ENCODE peak calls at places on chromosome 16, in eight cellular contexts. U, O, F, I, A, C, W and P are unnamed samples.
A peak's percentile ranks its signal among the peaks of the same experiment; 100 is the strongest.

GRCh38 chr16:29985271-29985811 is 10.1 kb downstream of the HIRIP3 start:
- DNase-seq in A (no peak), W (no peak), C (no peak), F (no peak), I (no peak), O (no peak), U (no peak), P (no peak)

GRCh38 chr16:88599092-88599733 is 29.0 kb downstream of the ZC3H18 start:
- DNase-seq in A (no peak), O (no peak), W (no peak), U (no peak), C (no peak), I (no peak), F (no peak), P (peak; percentile 85)

GRCh38 chr16:22631264-22631663 is 120.6 kb downstream of the NPIPB5 start:
- DNase-seq in F (no peak), O (no peak), I (no peak), W (no peak), A (no peak), U (no peak), C (no peak), P (no peak)

GRCh38 chr16:10151718-10152117 is 30.5 kb downstream of the GRIN2A start:
- DNase-seq in F (no peak), U (no peak), A (no peak), W (no peak), C (no peak), O (no peak), I (no peak), P (no peak)

GRCh38 chr16:48609453-48610023 is 442 bp downstream of the N4BP1 start:
- DNase-seq in O (no peak), W (no peak), A (peak; percentile 40), C (peak; percentile 79), U (peak; percentile 76), I (peak; percentile 80), F (no peak), P (peak; percentile 70)

GRCh38 chr16:86232496-86232895 is 277.8 kb upstream of the FOXF1 start:
- DNase-seq in W (no peak), C (no peak), O (no peak), F (no peak), U (no peak), I (no peak), A (no peak), P (no peak)

GRCh38 chr16:23113185-23113584 is 36.1 kb downstream of the USP31 start:
- DNase-seq in C (no peak), I (no peak), A (no peak), W (no peak), F (no peak), U (no peak), O (no peak), P (no peak)

GRCh38 chr16:15451098-15451731 is 16.8 kb downstream of the BMERB1 start:
- DNase-seq in A (no peak), U (no peak), W (no peak), I (no peak), C (no peak), F (no peak), O (no peak), P (no peak)

GRCh38 chr16:56916571-56917403 is 15.2 kb upstream of the HERPUD1 start:
- DNase-seq in A (no peak), C (no peak), W (no peak), F (no peak), U (no peak), I (no peak), O (no peak), P (no peak)

GRCh38 chr16:55478827-55479559 is at the start of gene MMP2:
- DNase-seq in O (peak; percentile 62), I (peak; percentile 62), C (no peak), F (peak; percentile 80), A (no peak), U (peak; percentile 56), W (no peak), P (peak; percentile 74)

GRCh38 chr16:67378642-67379041 is 14.7 kb downstream of the TPPP3 start:
- DNase-seq in I (no peak), F (no peak), C (no peak), W (no peak), A (no peak), U (no peak), O (no peak), P (no peak)

GRCh38 chr16:86221085-86221484 is 289.2 kb upstream of the FOXF1 start:
- DNase-seq in C (no peak), A (no peak), I (no peak), U (no peak), W (no peak), F (no peak), O (no peak), P (no peak)

GRCh38 chr16:27718767-27719445 is 169.0 kb downstream of the KATNIP start:
- DNase-seq in O (peak; percentile 64), A (no peak), I (no peak), W (no peak), F (no peak), C (peak; percentile 34), U (no peak), P (peak; percentile 31)